ENCODE peak calls at places on chromosomes 7 and 10, in six cellular contexts. M is OCI-LY7, O is HCT116, W is hepatocyte, P is PC-3, D is GM23248. Y is an unnamed sample.

GRCh38 chr10:78746178-78746763 is 322.5 kb upstream of the ZMIZ1 start:
- DNase-seq in D (no peak), M (no peak), W (no peak), P (no peak), O (no peak), Y (peak; percentile 23)

GRCh38 chr7:143362126-143362961 is at the start of gene FAM131B:
- DNase-seq in D (peak; percentile 52), M (no peak), O (no peak), W (no peak), P (no peak), Y (peak; percentile 83)

GRCh38 chr10:6138456-6138855 is 49.6 kb downstream of the RBM17 start:
- DNase-seq in M (no peak), W (no peak), O (no peak), P (no peak), D (no peak), Y (no peak)

GRCh38 chr10:91198781-91199180 is 21.7 kb upstream of the PCGF5 start:
- DNase-seq in D (peak; percentile 88), M (peak; percentile 49), P (no peak), O (no peak), W (peak; percentile 39), Y (no peak)

GRCh38 chr10:26372513-26373354 is 65.4 kb upstream of the APBB1IP start:
- DNase-seq in D (no peak), M (peak; percentile 85), P (no peak), W (no peak), O (no peak), Y (no peak)

GRCh38 chr10:64079341-64079740 is 558.1 kb downstream of the REEP3 start:
- DNase-seq in M (no peak), W (no peak), O (no peak), D (no peak), P (no peak), Y (no peak)

GRCh38 chr10:76540786-76541185 is 1096.8 kb downstream of the KCNMA1 start:
- DNase-seq in M (no peak), P (peak; percentile 38), W (no peak), D (no peak), O (no peak), Y (no peak)

GRCh38 chr10:13306103-13306502 is 6.2 kb upstream of the PHYH start:
- DNase-seq in W (no peak), D (no peak), P (no peak), M (no peak), O (no peak), Y (no peak)

GRCh38 chr7:96311967-96312366 is 9.9 kb downstream of the SLC25A13 start:
- DNase-seq in P (no peak), O (no peak), D (peak; percentile 25), W (peak; percentile 55), M (no peak), Y (no peak)

GRCh38 chr10:33015798-33016547 is 57.9 kb upstream of the ITGB1 start:
- DNase-seq in M (no peak), W (no peak), P (peak; percentile 44), O (no peak), D (peak; percentile 87), Y (no peak)

GRCh38 chr7:28155964-28156363 is 24.6 kb downstream of the JAZF1 start:
- DNase-seq in D (peak; percentile 82), M (no peak), O (no peak), W (no peak), P (peak; percentile 78), Y (no peak)

DNA sequence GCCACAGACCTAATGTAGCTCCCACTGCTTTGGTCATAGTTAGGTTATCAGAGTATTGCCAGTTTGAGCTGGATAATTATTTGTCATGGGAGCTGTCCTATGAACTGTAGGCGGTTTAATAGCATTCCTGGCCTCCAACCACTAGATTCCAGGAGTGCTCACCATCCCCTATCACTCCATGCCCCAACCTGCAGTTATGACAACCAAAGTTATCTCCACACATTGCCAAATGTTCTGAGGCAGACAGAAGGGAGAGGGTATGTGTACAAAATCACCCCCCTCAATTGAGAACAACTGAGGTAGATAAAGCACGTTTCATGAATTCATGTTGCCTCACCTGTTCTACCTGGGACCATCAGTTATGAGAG is 119.0 kb upstream of the CACUL1 start:
- DNase-seq in W (no peak), M (no peak), O (no peak), P (peak; percentile 7), D (no peak), Y (no peak)
- TF ChIP-seq EZH2phosphoT487 in W (no peak), M (no peak), O (no peak), P (no peak), D (no peak), Y (no peak)

DNA sequence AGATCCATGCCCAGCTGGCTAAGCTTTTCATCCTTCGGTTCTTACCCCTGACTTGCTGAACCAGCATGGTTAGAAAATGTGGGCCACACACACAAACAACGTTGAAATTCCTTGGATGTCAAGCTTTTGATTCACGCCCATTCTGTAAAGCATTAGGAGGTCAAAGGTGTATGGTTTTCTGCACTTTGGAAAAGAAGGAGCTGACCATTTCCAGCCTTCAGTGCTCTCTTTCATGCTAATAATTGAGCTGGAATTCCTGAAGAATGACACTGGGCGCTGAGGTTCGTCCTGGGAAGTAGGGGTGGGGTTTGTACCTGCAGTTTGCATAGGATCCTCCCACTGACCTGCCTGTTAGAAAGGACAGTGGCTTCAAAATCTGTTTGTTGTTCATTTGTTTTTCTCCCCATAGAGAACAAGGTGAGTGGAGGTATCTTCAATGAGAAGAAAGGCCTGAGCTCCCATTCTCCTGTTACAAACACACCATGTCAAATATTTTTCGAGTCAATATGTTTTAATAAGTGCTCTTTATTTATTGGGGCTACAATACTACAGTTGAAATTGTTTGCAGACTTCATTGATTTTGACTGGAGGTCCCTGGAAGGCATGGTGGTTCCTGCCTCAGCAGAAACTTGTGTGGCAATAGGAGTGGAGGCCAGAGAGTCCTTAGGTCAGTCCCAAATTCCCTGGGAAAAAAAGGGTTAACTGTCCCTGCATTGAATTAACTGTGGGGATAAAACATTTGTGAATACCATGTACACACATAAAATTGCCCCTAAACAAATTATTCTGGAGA is 22.9 kb downstream of the KLF6 start:
- DNase-seq in O (peak; percentile 57), W (peak; percentile 68), M (no peak), P (peak; percentile 83), D (no peak), Y (peak; percentile 84)
- H3K4me1 ChIP-seq in O (peaks cover 80% of the 10 kb centered on the region), W (peaks cover 11% of the 10 kb centered on the region), M (peaks cover 56% of the 10 kb centered on the region), P (peaks cover 78% of the 10 kb centered on the region), D (peaks cover 22% of the 10 kb centered on the region), Y (peaks cover 10% of the 10 kb centered on the region)

GRCh38 chr10:98262571-98262970 is 5.4 kb downstream of the LOXL4 start:
- DNase-seq in W (no peak), P (peak; percentile 70), O (peak; percentile 42), M (peak; percentile 13), D (peak; percentile 81), Y (no peak)
- TF ChIP-seq EZH2phosphoT487 in W (no peak), P (no peak), O (no peak), M (no peak), D (no peak), Y (no peak)

DNA sequence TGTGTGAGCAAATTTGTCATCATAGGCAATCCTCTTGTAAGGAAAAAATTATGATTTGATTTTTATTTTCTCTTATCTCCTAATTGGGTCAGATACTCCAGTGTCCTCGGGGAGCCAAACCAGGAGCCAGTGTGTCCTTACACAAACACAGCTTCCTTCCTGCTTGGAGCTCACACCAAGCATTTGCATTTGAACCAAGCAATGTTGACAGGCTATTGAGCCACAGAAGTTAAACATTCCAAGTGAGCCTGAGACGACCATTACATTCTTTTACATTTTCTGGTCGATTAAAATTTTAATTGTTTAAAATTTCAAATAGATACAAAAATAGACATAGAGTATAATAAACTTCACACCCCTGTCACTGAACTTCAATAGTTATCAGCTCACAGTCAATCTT is 194.8 kb downstream of the CFTR start:
- DNase-seq in O (no peak), W (no peak), D (no peak), P (no peak), M (no peak), Y (no peak)
- H3K4me1 ChIP-seq in O (no peaks in the 10 kb centered on the region), W (peaks cover 34% of the 10 kb centered on the region), D (no peaks in the 10 kb centered on the region), P (peaks cover 13% of the 10 kb centered on the region), M (no peaks in the 10 kb centered on the region), Y (peaks cover 20% of the 10 kb centered on the region)